ENCODE peak calls at places on chromosome 1, in six cellular contexts. U is HCT116, L is neural progenitor cell, Q is SK-N-SH, H is MM.1S, E is GM23248. G is an unnamed sample.

GRCh38 chr1:222867316-222867715 is 52.5 kb downstream of the DISP1 start:
- DNase-seq in U (no peak), H (no peak), L (no peak), Q (no peak), E (no peak), G (no peak)

GRCh38 chr1:195202271-195202670 is 1406.0 kb downstream of the KCNT2 start:
- DNase-seq in H (no peak), Q (no peak), L (no peak), U (no peak), E (no peak), G (no peak)

GRCh38 chr1:25216123-25216522 is 16.2 kb downstream of the SYF2 start:
- DNase-seq in L (no peak), H (no peak), U (no peak), Q (no peak), E (no peak), G (peak; percentile 50)

GRCh38 chr1:16082283-16083038 is 9.0 kb upstream of the FAM131C start:
- DNase-seq in E (peak; percentile 73), H (peak; percentile 59), Q (peak; percentile 80), L (peak; percentile 84), U (no peak), G (peak; percentile 66)

GRCh38 chr1:195663549-195664280 is 944.5 kb downstream of the KCNT2 start:
- DNase-seq in E (peak; percentile 87), U (peak; percentile 37), H (no peak), L (peak; percentile 9), Q (no peak), G (no peak)

GRCh38 chr1:106222415-106222814 is 834.1 kb upstream of the PRMT6 start:
- DNase-seq in U (no peak), L (no peak), H (no peak), Q (no peak), E (peak; percentile 46), G (no peak)

GRCh38 chr1:81512242-81512641 is 288.5 kb upstream of the ADGRL2 start:
- DNase-seq in E (no peak), L (no peak), U (no peak), H (no peak), Q (peak; percentile 14), G (no peak)

GRCh38 chr1:248847956-248848561 is 10.0 kb downstream of the ZNF672 start:
- DNase-seq in U (no peak), E (no peak), H (no peak), Q (no peak), L (no peak), G (no peak)

GRCh38 chr1:28437260-28437923 is 67.9 kb downstream of the PHACTR4 start:
- DNase-seq in U (peak; percentile 50), H (no peak), Q (no peak), L (peak; percentile 4), E (peak; percentile 86), G (no peak)

GRCh38 chr1:19308509-19308907 is 3.4 kb downstream of the AKR7A2 start:
- DNase-seq in E (no peak), L (no peak), U (no peak), H (no peak), Q (no peak), G (no peak)

GRCh38 chr1:54314691-54315455 is 91.3 kb downstream of the SSBP3 start:
- DNase-seq in U (no peak), H (no peak), E (no peak), Q (no peak), L (no peak), G (no peak)

GRCh38 chr1:223531742-223532341 is 133.7 kb downstream of the CAPN8 start:
- DNase-seq in L (peak; percentile 72), H (peak; percentile 46), Q (peak; percentile 59), U (peak; percentile 56), E (peak; percentile 49), G (peak; percentile 33)

GRCh38 chr1:188128761-188129160 is 1300.0 kb downstream of the PLA2G4A start:
- DNase-seq in Q (no peak), H (peak; percentile 25), E (peak; percentile 14), U (no peak), L (no peak), G (no peak)

GRCh38 chr1:86914635-86914997 is at the start of gene HS2ST1:
- DNase-seq in E (no peak), U (no peak), Q (no peak), L (no peak), H (no peak), G (no peak)

GRCh38 chr1:244836135-244836521 is 670 bp downstream of the COX20 start:
- DNase-seq in Q (peak; percentile 41), H (no peak), E (peak; percentile 60), U (no peak), L (peak; percentile 27), G (peak; percentile 45)

GRCh38 chr1:26364956-26365355 is 7.6 kb downstream of the ZNF683 start:
- DNase-seq in Q (peak; percentile 12), E (no peak), U (no peak), H (no peak), L (no peak), G (no peak)

GRCh38 chr1:243473281-243474210 is 217.7 kb downstream of the SDCCAG8 start:
- DNase-seq in L (no peak), E (peak; percentile 61), Q (no peak), U (no peak), H (no peak), G (no peak)

GRCh38 chr1:150765229-150765976 is at the start of gene CTSS:
- DNase-seq in L (no peak), U (no peak), Q (no peak), E (peak; percentile 40), H (peak; percentile 80), G (peak; percentile 88)

GRCh38 chr1:216600730-216601426 is 122.4 kb downstream of the ESRRG start:
- DNase-seq in L (peak; percentile 85), U (no peak), H (peak; percentile 36), Q (peak; percentile 88), E (peak; percentile 87), G (no peak)

GRCh38 chr1:51990478-51990965 is at the start of gene RAB3B:
- DNase-seq in U (peak; percentile 51), H (peak; percentile 86), E (peak; percentile 82), L (peak; percentile 93), Q (peak; percentile 92), G (peak; percentile 11)
- TF ChIP-seq EZH2phosphoT487 in U (no peak), H (no peak), E (no peak), L (no peak), Q (no peak), G (no peak)

DNA sequence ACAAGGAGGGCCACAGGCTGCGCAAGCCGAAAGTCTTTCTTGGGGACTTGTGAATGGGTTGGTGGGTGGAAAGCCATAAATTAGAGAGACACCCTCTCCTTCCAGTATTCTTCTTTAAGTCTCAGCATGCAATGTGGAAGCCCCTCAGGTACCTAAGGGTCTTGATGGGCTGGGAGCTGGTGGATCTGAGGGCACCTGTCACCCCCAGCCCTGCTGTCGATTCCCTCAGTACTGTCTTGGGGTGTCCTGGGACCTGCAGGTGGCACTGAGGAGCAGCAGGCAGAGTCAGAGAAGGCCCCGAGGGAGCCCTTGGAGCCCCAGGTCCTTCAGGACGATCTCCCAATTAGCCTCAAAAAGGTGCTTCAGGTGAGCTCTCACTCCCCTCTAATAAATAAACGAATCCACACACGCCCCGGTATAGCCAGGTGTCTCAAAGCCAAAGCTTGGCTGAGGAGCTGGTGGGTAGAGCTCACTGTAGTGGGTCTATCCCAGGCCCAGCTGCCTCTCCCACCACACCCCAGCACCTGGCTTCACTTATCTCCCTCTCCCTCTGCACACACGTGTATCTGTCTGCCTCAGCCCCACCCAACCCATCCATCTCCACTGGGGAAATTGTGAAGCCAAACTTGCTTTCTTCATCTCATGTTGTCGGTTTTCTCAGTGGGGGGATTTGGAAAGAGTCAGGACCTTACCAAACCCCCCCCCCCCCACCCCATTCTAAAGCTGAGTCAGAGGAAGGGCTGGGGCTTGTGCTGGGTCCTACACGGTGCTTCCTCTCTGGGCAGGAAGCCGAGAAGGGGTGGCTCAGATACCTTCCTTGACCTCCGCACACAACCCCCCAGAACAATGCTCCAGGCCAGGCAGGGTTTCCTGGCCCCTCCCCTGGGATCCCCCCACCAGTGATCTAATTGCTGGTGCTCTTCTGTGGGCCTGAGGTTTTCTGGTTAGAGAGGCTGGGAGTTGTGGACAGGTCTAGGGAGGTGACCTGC is 1.6 kb downstream of the ADAM15 start:
- DNase-seq in E (peak; percentile 37), U (no peak), Q (peak; percentile 59), L (peak; percentile 32), H (peak; percentile 57), G (peak; percentile 48)
- H2AFZ ChIP-seq in E (peak overlapping the region; percentile 70), U (no peak overlapping the region), Q (no peak overlapping the region), L (no peak overlapping the region), H (peak overlapping the region; percentile 92), G (no peak overlapping the region)

GRCh38 chr1:2468041-2468472 is 8.0 kb upstream of the PLCH2 start:
- DNase-seq in U (no peak), E (peak; percentile 51), Q (peak; percentile 65), L (peak; percentile 90), H (peak; percentile 22), G (peak; percentile 33)

GRCh38 chr1:2468540-2468939 is 7.5 kb upstream of the PLCH2 start:
- DNase-seq in U (no peak), Q (no peak), H (no peak), L (no peak), E (no peak), G (no peak)

GRCh38 chr1:2466834-2467554 is 9.1 kb upstream of the PLCH2 start:
- DNase-seq in H (no peak), Q (peak; percentile 91), U (no peak), L (peak; percentile 77), E (no peak), G (peak; percentile 45)

GRCh38 chr1:2465371-2466269 is 10.5 kb upstream of the PLCH2 start:
- DNase-seq in H (no peak), E (no peak), U (no peak), L (no peak), Q (no peak), G (no peak)

DNA sequence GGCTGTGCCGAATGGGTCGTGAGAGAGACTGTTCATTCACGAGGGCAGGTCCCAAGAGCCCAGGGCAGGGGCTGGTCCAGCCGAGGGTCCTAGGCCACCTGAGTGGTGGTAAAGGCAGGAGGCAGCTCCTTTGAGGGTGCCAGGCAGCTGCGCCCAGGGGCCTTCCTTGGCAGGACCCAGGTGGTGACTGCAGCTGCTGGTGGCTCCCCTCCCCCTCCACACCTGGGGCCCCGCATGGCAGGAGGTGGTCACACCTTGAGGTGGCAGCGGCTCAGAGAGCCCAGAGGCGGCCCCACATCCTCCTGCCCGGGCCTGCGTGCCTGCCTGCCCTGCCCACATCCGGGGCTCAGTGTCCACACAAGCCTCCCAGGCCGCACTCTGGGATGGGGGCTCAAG is 9.8 kb upstream of the PLCH2 start:
- DNase-seq in L (no peak), H (no peak), E (no peak), Q (no peak), U (no peak), G (no peak)
- TF ChIP-seq EZH2phosphoT487 in L (no peak), H (no peak), E (no peak), Q (no peak), U (no peak), G (no peak)

DNA sequence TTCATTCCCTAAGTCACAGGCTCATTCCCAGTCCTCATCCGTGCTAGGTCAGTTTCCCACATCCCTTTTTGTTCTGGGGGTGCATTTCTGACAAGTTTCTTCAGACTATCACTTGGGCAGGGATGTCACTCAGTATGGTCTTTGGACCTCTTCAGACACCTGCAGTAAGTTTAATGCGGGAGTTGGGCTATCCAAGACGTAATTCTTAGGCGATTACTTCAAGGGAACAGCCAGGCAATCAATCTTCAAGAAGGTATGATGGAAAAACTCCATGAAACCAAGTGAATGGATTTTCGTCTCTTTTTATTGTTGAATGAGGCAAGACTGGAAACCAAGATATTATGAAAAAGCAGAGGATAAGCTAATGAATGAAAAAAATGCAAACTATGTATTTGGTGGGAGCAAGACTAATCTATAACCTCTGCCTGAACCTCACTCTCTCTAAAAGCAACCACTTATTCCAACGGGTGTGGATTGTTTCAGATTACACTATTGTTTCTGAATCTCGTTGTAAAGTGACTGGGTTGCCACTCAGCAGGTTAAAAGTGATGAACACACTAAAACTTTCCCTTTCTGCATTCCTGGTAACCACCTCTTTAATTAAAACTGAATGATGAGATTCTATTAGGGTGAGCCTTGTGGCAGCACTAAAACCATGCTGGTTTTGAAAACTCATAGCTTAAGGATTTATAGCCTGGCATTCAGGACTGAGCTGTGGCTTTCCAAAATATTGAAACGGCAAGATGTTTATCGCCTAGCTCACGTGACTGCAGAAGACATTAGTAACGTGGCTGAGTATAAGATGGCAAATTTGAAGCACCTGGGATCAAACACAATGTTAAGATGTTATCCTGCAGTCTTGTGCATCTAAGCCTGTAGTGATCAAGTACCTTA is 1.1 kb downstream of the RASAL2 start:
- DNase-seq in H (no peak), L (peak; percentile 11), E (peak; percentile 73), U (no peak), Q (no peak), G (no peak)
- H2AFZ ChIP-seq in H (peak overlapping the region; percentile 90), L (peak overlapping the region; percentile 51), E (peak overlapping the region; percentile 91), U (no peak overlapping the region), Q (peak overlapping the region; percentile 84), G (no peak overlapping the region)

G was measured in OCI-LY7.